ENCODE peak calls at places on chromosomes 2 and 18, in nine cellular contexts. R is CD8-positive, alpha-beta T cell; M is cardiac muscle cell; G is GM20000; P is CD4-positive, alpha-beta T cell; X is hepatocyte; O is Calu3; Q is pancreas; N is type B pancreatic cell. V is an unnamed sample.
A peak's percentile ranks its signal among the peaks of the same experiment; 100 is the strongest.

GRCh38 chr2:235127909-235128308 is 176.1 kb downstream of the SH3BP4 start:
- DNase-seq in R (no peak), M (no peak), G (no peak), P (no peak), X (no peak), O (no peak), Q (no peak), N (no peak), V (no peak)

GRCh38 chr2:186588940-186589732 is 720 bp upstream of the ITGAV start:
- DNase-seq in R (no peak), M (no peak), G (no peak), P (no peak), X (no peak), O (no peak), Q (no peak), N (no peak), V (no peak)

GRCh38 chr2:206614825-206615224 is 27.5 kb upstream of the FAM237A start:
- DNase-seq in R (no peak), M (peak; percentile 4), G (no peak), P (no peak), X (no peak), O (peak; percentile 41), Q (no peak), N (no peak), V (no peak)

GRCh38 chr2:240359695-240360094 is 75.8 kb upstream of the GPC1 start:
- DNase-seq in R (no peak), M (no peak), G (no peak), P (no peak), X (no peak), O (no peak), Q (no peak), N (no peak), V (no peak)

GRCh38 chr2:8454797-8455196 is 227.1 kb upstream of the ID2 start:
- DNase-seq in R (no peak), M (no peak), G (no peak), P (no peak), X (no peak), O (no peak), Q (no peak), N (no peak), V (no peak)

GRCh38 chr2:11155326-11156059 is at the start of gene SLC66A3:
- DNase-seq in R (no peak), M (peak; percentile 95), G (no peak), P (no peak), X (no peak), O (no peak), Q (no peak), N (no peak), V (no peak)

GRCh38 chr18:44848931-44849330 is 168.2 kb downstream of the SETBP1 start:
- DNase-seq in R (no peak), M (peak; percentile 9), G (no peak), P (no peak), X (no peak), O (no peak), Q (peak; percentile 35), N (no peak), V (no peak)

GRCh38 chr2:234989183-234989701 is 37.4 kb downstream of the SH3BP4 start:
- DNase-seq in R (no peak), M (peak; percentile 46), G (no peak), P (no peak), X (no peak), O (peak; percentile 97), Q (peak; percentile 96), N (no peak), V (no peak)

GRCh38 chr2:219398721-219399333 is 11.1 kb upstream of the DNPEP start:
- DNase-seq in R (no peak), M (no peak), G (no peak), P (no peak), X (peak; percentile 66), O (no peak), Q (peak; percentile 33), N (no peak), V (no peak)

GRCh38 chr18:62106271-62106670 is 80.6 kb downstream of the PIGN start:
- DNase-seq in R (no peak), M (no peak), G (no peak), P (no peak), X (no peak), O (no peak), Q (no peak), N (no peak), V (no peak)

GRCh38 chr2:181772334-181772733 is 92.0 kb upstream of the NEUROD1 start:
- DNase-seq in R (no peak), M (no peak), G (no peak), P (no peak), X (no peak), O (no peak), Q (no peak), N (no peak), V (no peak)

GRCh38 chr2:202237787-202238233 is 587 bp downstream of the SUMO1 start:
- DNase-seq in R (no peak), M (peak; percentile 57), G (peak; percentile 55), P (no peak), X (peak; percentile 64), O (peak; percentile 31), Q (peak; percentile 19), N (peak; percentile 71), V (peak; percentile 54)

GRCh38 chr2:45963816-45964215 is 312.3 kb downstream of the PRKCE start:
- DNase-seq in R (no peak), M (no peak), G (no peak), P (no peak), X (no peak), O (peak; percentile 51), Q (no peak), N (no peak), V (no peak)

GRCh38 chr2:16114836-16115235 is 174.5 kb downstream of the MYCN start:
- DNase-seq in R (no peak), M (no peak), G (no peak), P (no peak), X (peak; percentile 71), O (no peak), Q (no peak), N (no peak), V (no peak)

GRCh38 chr18:79766308-79766707 is 31.4 kb upstream of the KCNG2 start:
- DNase-seq in R (no peak), M (no peak), G (no peak), P (no peak), X (no peak), O (no peak), Q (no peak), N (no peak), V (no peak)

GRCh38 chr2:79971807-79972206 is 332.7 kb downstream of the LRRTM1 start:
- DNase-seq in R (no peak), M (no peak), G (no peak), P (no peak), X (no peak), O (no peak), Q (no peak), N (no peak), V (peak; percentile 9)

GRCh38 chr2:155372969-155373368 is 674.5 kb downstream of the KCNJ3 start:
- DNase-seq in R (no peak), M (peak; percentile 29), G (no peak), P (no peak), X (peak; percentile 19), O (no peak), Q (no peak), N (no peak), V (no peak)
- TF ChIP-seq CTCF in R (no peak), M (peak; percentile 6), G (no peak), P (no peak), X (peak; percentile 61), O (no peak), Q (no peak), N (peak; percentile 74), V (no peak)

DNA sequence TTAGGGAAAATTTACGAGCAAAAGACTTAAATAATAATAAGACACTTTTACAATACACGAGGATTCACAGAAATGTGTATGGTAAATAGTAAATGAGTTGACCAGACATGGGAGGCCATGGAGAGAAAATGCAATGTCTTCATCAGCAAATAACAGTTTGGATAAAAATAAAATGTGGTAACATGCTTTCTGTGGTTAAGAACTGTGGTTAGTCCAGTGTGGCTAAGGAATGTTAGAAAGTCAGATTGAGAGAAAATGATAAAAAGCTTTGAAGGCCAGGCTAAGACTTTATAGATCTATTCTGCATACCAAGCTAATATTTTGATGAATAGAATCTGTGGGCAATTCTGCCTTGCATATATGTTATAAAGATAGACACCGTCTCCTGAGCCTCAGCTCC is 215.8 kb downstream of the SOX11 start:
- DNase-seq in R (no peak), M (no peak), G (no peak), P (no peak), X (no peak), O (no peak), Q (no peak), N (no peak), V (no peak)
- TF ChIP-seq CTCF in R (no peak), M (no peak), G (no peak), P (no peak), X (no peak), O (no peak), Q (no peak), N (no peak), V (no peak)

GRCh38 chr2:56104951-56105350 is 78.8 kb upstream of the CCDC85A start:
- DNase-seq in R (no peak), M (no peak), G (no peak), P (no peak), X (no peak), O (no peak), Q (no peak), N (no peak), V (no peak)

GRCh38 chr2:56102866-56103265 is 80.9 kb upstream of the CCDC85A start:
- DNase-seq in R (no peak), M (peak; percentile 19), G (no peak), P (no peak), X (no peak), O (no peak), Q (no peak), N (no peak), V (no peak)

GRCh38 chr2:56113571-56113970 is 70.2 kb upstream of the CCDC85A start:
- DNase-seq in R (no peak), M (no peak), G (no peak), P (no peak), X (no peak), O (no peak), Q (no peak), N (no peak), V (no peak)

GRCh38 chr2:56107486-56107885 is 76.3 kb upstream of the CCDC85A start:
- DNase-seq in R (no peak), M (no peak), G (no peak), P (no peak), X (no peak), O (no peak), Q (no peak), N (no peak), V (no peak)

DNA sequence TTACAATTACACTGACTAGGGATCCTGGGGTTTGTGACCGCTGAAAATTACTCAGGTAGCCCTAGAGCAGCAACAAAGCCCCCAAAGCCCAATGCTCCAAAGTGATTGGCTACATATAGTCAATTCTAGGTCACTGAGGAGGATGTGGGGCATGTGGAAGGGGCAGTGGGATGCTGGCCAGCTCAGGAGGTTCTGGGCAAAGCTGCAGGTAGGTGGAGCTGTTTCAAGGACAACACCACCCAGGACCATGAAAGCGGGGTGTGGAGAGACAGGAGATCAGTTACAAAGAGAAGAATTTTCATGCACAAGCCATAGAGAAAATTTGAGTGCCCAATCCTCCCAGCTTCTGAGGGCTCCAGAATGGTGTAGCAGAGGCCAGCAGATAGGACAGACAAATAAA is 75.0 kb upstream of the CCDC85A start:
- DNase-seq in R (no peak), M (no peak), G (no peak), P (no peak), X (no peak), O (peak; percentile 4), Q (no peak), N (no peak), V (no peak)
- TF ChIP-seq CTCF in R (no peak), M (no peak), G (no peak), P (no peak), X (no peak), O (no peak), Q (no peak), N (no peak), V (no peak)

GRCh38 chr2:24881623-24882022 is 38.4 kb downstream of the ADCY3 start:
- DNase-seq in R (no peak), M (no peak), G (no peak), P (no peak), X (no peak), O (no peak), Q (no peak), N (no peak), V (no peak)
- TF ChIP-seq CTCF in R (no peak), M (no peak), G (no peak), P (no peak), X (no peak), O (no peak), Q (no peak), N (no peak), V (no peak)

V was measured in endothelial cell.